ENCODE peak calls at places on chromosomes 5 and 9, in seven cellular contexts. One of them, this sample, is unnamed.

GRCh38 chr9:91776409-91777365 is 173.3 kb downstream of the ROR2 start:
- DNase-seq in BJ: no peak
- DNase-seq in T-helper 17 cell: no peak
- DNase-seq in naive thymus-derived CD8-positive, alpha-beta T cell: no peak
- DNase-seq in COR-L47: no peak
- DNase-seq in nephron progenitor cell: no peak
- DNase-seq in stimulated activated CD4-positive, alpha-beta T cell treated with anti-CD3 and anti-CD28 coated beads, TNF-alpha, amount 100 ng/mL, for 1 hour: no peak
- DNase-seq in this sample: no peak

GRCh38 chr9:97874617-97875016 is 21.6 kb downstream of the FOXE1 start:
- DNase-seq in COR-L47: peak; percentile 88
- DNase-seq in BJ: no peak
- DNase-seq in stimulated activated CD4-positive, alpha-beta T cell treated with anti-CD3 and anti-CD28 coated beads, TNF-alpha, amount 100 ng/mL, for 1 hour: no peak
- DNase-seq in nephron progenitor cell: no peak
- DNase-seq in T-helper 17 cell: no peak
- DNase-seq in naive thymus-derived CD8-positive, alpha-beta T cell: no peak
- DNase-seq in this sample: no peak

GRCh38 chr9:36193049-36193448 is 2.3 kb downstream of the CLTA start:
- DNase-seq in nephron progenitor cell: no peak
- DNase-seq in T-helper 17 cell: no peak
- DNase-seq in COR-L47: no peak
- DNase-seq in stimulated activated CD4-positive, alpha-beta T cell treated with anti-CD3 and anti-CD28 coated beads, TNF-alpha, amount 100 ng/mL, for 1 hour: no peak
- DNase-seq in naive thymus-derived CD8-positive, alpha-beta T cell: no peak
- DNase-seq in BJ: no peak
- DNase-seq in this sample: no peak

GRCh38 chr9:137053944-137054931 is at the start of gene ENTPD2:
- DNase-seq in nephron progenitor cell: peak; percentile 51
- DNase-seq in stimulated activated CD4-positive, alpha-beta T cell treated with anti-CD3 and anti-CD28 coated beads, TNF-alpha, amount 100 ng/mL, for 1 hour: no peak
- DNase-seq in BJ: no peak
- DNase-seq in naive thymus-derived CD8-positive, alpha-beta T cell: no peak
- DNase-seq in T-helper 17 cell: peak; percentile 36
- DNase-seq in COR-L47: peak; percentile 47
- DNase-seq in this sample: peak; percentile 60

GRCh38 chr5:425714-426113 is 17.3 kb upstream of the EXOC3 start:
- DNase-seq in naive thymus-derived CD8-positive, alpha-beta T cell: no peak
- DNase-seq in nephron progenitor cell: no peak
- DNase-seq in stimulated activated CD4-positive, alpha-beta T cell treated with anti-CD3 and anti-CD28 coated beads, TNF-alpha, amount 100 ng/mL, for 1 hour: no peak
- DNase-seq in BJ: no peak
- DNase-seq in COR-L47: peak; percentile 60
- DNase-seq in T-helper 17 cell: no peak
- DNase-seq in this sample: no peak

GRCh38 chr5:129361441-129362025 is 98.6 kb upstream of the ADAMTS19 start:
- DNase-seq in naive thymus-derived CD8-positive, alpha-beta T cell: no peak
- DNase-seq in nephron progenitor cell: no peak
- DNase-seq in T-helper 17 cell: no peak
- DNase-seq in COR-L47: no peak
- DNase-seq in BJ: no peak
- DNase-seq in stimulated activated CD4-positive, alpha-beta T cell treated with anti-CD3 and anti-CD28 coated beads, TNF-alpha, amount 100 ng/mL, for 1 hour: no peak
- DNase-seq in this sample: no peak

GRCh38 chr5:84474126-84474525 is 89.4 kb upstream of the EDIL3 start:
- DNase-seq in COR-L47: no peak
- DNase-seq in BJ: no peak
- DNase-seq in T-helper 17 cell: no peak
- DNase-seq in stimulated activated CD4-positive, alpha-beta T cell treated with anti-CD3 and anti-CD28 coated beads, TNF-alpha, amount 100 ng/mL, for 1 hour: no peak
- DNase-seq in nephron progenitor cell: no peak
- DNase-seq in naive thymus-derived CD8-positive, alpha-beta T cell: no peak
- DNase-seq in this sample: no peak

GRCh38 chr5:175715627-175716522 is 58.0 kb downstream of the HRH2 start:
- DNase-seq in T-helper 17 cell: no peak
- DNase-seq in nephron progenitor cell: no peak
- DNase-seq in COR-L47: no peak
- DNase-seq in naive thymus-derived CD8-positive, alpha-beta T cell: no peak
- DNase-seq in BJ: no peak
- DNase-seq in stimulated activated CD4-positive, alpha-beta T cell treated with anti-CD3 and anti-CD28 coated beads, TNF-alpha, amount 100 ng/mL, for 1 hour: no peak
- DNase-seq in this sample: no peak

GRCh38 chr9:136886610-136887597 is 588 bp downstream of the TRAF2 start:
- DNase-seq in naive thymus-derived CD8-positive, alpha-beta T cell: no peak
- DNase-seq in stimulated activated CD4-positive, alpha-beta T cell treated with anti-CD3 and anti-CD28 coated beads, TNF-alpha, amount 100 ng/mL, for 1 hour: peak; percentile 36
- DNase-seq in T-helper 17 cell: peak; percentile 80
- DNase-seq in nephron progenitor cell: peak; percentile 67
- DNase-seq in COR-L47: no peak
- DNase-seq in BJ: no peak
- DNase-seq in this sample: no peak

GRCh38 chr9:112849363-112849922 is 41.2 kb downstream of the SLC46A2 start:
- DNase-seq in stimulated activated CD4-positive, alpha-beta T cell treated with anti-CD3 and anti-CD28 coated beads, TNF-alpha, amount 100 ng/mL, for 1 hour: no peak
- DNase-seq in naive thymus-derived CD8-positive, alpha-beta T cell: no peak
- DNase-seq in T-helper 17 cell: no peak
- DNase-seq in BJ: no peak
- DNase-seq in nephron progenitor cell: no peak
- DNase-seq in COR-L47: no peak
- DNase-seq in this sample: no peak

GRCh38 chr9:115327441-115328122 is 209.6 kb upstream of the TNC start:
- DNase-seq in BJ: peak; percentile 34
- DNase-seq in stimulated activated CD4-positive, alpha-beta T cell treated with anti-CD3 and anti-CD28 coated beads, TNF-alpha, amount 100 ng/mL, for 1 hour: no peak
- DNase-seq in naive thymus-derived CD8-positive, alpha-beta T cell: no peak
- DNase-seq in COR-L47: no peak
- DNase-seq in nephron progenitor cell: no peak
- DNase-seq in T-helper 17 cell: no peak
- DNase-seq in this sample: no peak

This sample was measured in mucosa of gallbladder.